ENCODE peak calls at places on chromosomes 2 and 18, in seven cellular contexts. One of them, this sample, is unnamed. For H3K4me1, the result is how much of the 10 kb centered on the place peaks cover.

GRCh38 chr2:241870611-241871537 is 1.3 kb downstream of the RTP5 start:
- DNase-seq in spleen: peak
- DNase-seq in tibial nerve: no peak
- DNase-seq in CD8-positive, alpha-beta T cell: peak
- DNase-seq in A549: no peak
- DNase-seq in H1: no peak
- DNase-seq in left ventricle myocardium inferior: no peak
- DNase-seq in this sample: peak

GRCh38 chr18:10006261-10006903 is 92.6 kb downstream of the VAPA start:
- DNase-seq in H1: no peak
- DNase-seq in CD8-positive, alpha-beta T cell: no peak
- DNase-seq in spleen: no peak
- DNase-seq in left ventricle myocardium inferior: no peak
- DNase-seq in tibial nerve: no peak
- DNase-seq in A549: peak
- DNase-seq in this sample: no peak

GRCh38 chr2:233033672-233034071 is 1.2 kb downstream of the NEU2 start:
- DNase-seq in spleen: peak
- DNase-seq in left ventricle myocardium inferior: no peak
- DNase-seq in H1: no peak
- DNase-seq in CD8-positive, alpha-beta T cell: no peak
- DNase-seq in A549: no peak
- DNase-seq in tibial nerve: no peak
- DNase-seq in this sample: no peak

GRCh38 chr2:41759880-41760279 is 287.9 kb upstream of the PKDCC start:
- DNase-seq in left ventricle myocardium inferior: no peak
- DNase-seq in H1: no peak
- DNase-seq in tibial nerve: no peak
- DNase-seq in A549: no peak
- DNase-seq in CD8-positive, alpha-beta T cell: no peak
- DNase-seq in spleen: no peak
- DNase-seq in this sample: no peak

GRCh38 chr2:118709786-118710185 is 137.7 kb downstream of the EN1 start:
- DNase-seq in H1: no peak
- DNase-seq in left ventricle myocardium inferior: no peak
- DNase-seq in tibial nerve: no peak
- DNase-seq in A549: no peak
- DNase-seq in CD8-positive, alpha-beta T cell: no peak
- DNase-seq in spleen: no peak
- DNase-seq in this sample: no peak

GRCh38 chr2:231926761-231927565 is 767 bp upstream of the NPPC start:
- DNase-seq in tibial nerve: no peak
- DNase-seq in left ventricle myocardium inferior: no peak
- DNase-seq in CD8-positive, alpha-beta T cell: no peak
- DNase-seq in spleen: peak
- DNase-seq in A549: no peak
- DNase-seq in H1: peak
- DNase-seq in this sample: no peak

GRCh38 chr2:7045601-7046590 is 128.7 kb downstream of the RNF144A start:
- DNase-seq in tibial nerve: no peak
- DNase-seq in left ventricle myocardium inferior: no peak
- DNase-seq in CD8-positive, alpha-beta T cell: no peak
- DNase-seq in H1: no peak
- DNase-seq in spleen: no peak
- DNase-seq in A549: no peak
- DNase-seq in this sample: no peak

GRCh38 chr2:11724151-11724550 is 22.3 kb upstream of the LPIN1 start:
- DNase-seq in CD8-positive, alpha-beta T cell: no peak
- DNase-seq in A549: no peak
- DNase-seq in H1: no peak
- DNase-seq in tibial nerve: no peak
- DNase-seq in spleen: no peak
- DNase-seq in left ventricle myocardium inferior: no peak
- DNase-seq in this sample: no peak

GRCh38 chr2:182066439-182067061 is 80.9 kb downstream of the PPP1R1C start:
- DNase-seq in tibial nerve: no peak
- DNase-seq in H1: no peak
- DNase-seq in spleen: no peak
- DNase-seq in left ventricle myocardium inferior: no peak
- DNase-seq in CD8-positive, alpha-beta T cell: no peak
- DNase-seq in A549: no peak
- DNase-seq in this sample: no peak

GRCh38 chr2:9638532-9638931 is 7.7 kb upstream of the YWHAQ start:
- DNase-seq in tibial nerve: peak
- DNase-seq in A549: peak
- DNase-seq in CD8-positive, alpha-beta T cell: no peak
- DNase-seq in spleen: no peak
- DNase-seq in H1: no peak
- DNase-seq in left ventricle myocardium inferior: peak
- DNase-seq in this sample: peak

GRCh38 chr2:58925676-58926081 is 684.6 kb upstream of the FANCL start:
- DNase-seq in spleen: peak
- DNase-seq in H1: no peak
- DNase-seq in tibial nerve: no peak
- DNase-seq in left ventricle myocardium inferior: peak
- DNase-seq in CD8-positive, alpha-beta T cell: no peak
- DNase-seq in A549: no peak
- DNase-seq in this sample: no peak

GRCh38 chr2:129014432-129014831 is 695.8 kb upstream of the HS6ST1 start:
- DNase-seq in H1: no peak
- DNase-seq in tibial nerve: no peak
- DNase-seq in spleen: no peak
- DNase-seq in CD8-positive, alpha-beta T cell: no peak
- DNase-seq in left ventricle myocardium inferior: no peak
- DNase-seq in A549: no peak
- DNase-seq in this sample: no peak
- H3K4me1 ChIP-seq in H1: under half
- H3K4me1 ChIP-seq in tibial nerve: under half
- H3K4me1 ChIP-seq in spleen: under half
- H3K4me1 ChIP-seq in CD8-positive, alpha-beta T cell: under half
- H3K4me1 ChIP-seq in left ventricle myocardium inferior: under half
- H3K4me1 ChIP-seq in A549: under half
- H3K4me1 ChIP-seq in this sample: under half

GRCh38 chr2:103959174-103960125 is 894.5 kb upstream of the POU3F3 start:
- DNase-seq in tibial nerve: no peak
- DNase-seq in A549: peak
- DNase-seq in CD8-positive, alpha-beta T cell: no peak
- DNase-seq in left ventricle myocardium inferior: no peak
- DNase-seq in H1: peak
- DNase-seq in spleen: no peak
- DNase-seq in this sample: no peak
- TF ChIP-seq CTCF in tibial nerve: no peak
- TF ChIP-seq CTCF in A549: peak
- TF ChIP-seq CTCF in CD8-positive, alpha-beta T cell: no peak
- TF ChIP-seq CTCF in left ventricle myocardium inferior: peak
- TF ChIP-seq CTCF in H1: peak
- TF ChIP-seq CTCF in spleen: peak
- TF ChIP-seq CTCF in this sample: peak

GRCh38 chr18:57772387-57772799 is 30.7 kb downstream of the ATP8B1 start:
- DNase-seq in H1: no peak
- DNase-seq in A549: peak
- DNase-seq in tibial nerve: no peak
- DNase-seq in CD8-positive, alpha-beta T cell: no peak
- DNase-seq in spleen: no peak
- DNase-seq in left ventricle myocardium inferior: no peak
- DNase-seq in this sample: no peak

GRCh38 chr18:57775937-57776336 is 27.2 kb downstream of the ATP8B1 start:
- DNase-seq in CD8-positive, alpha-beta T cell: no peak
- DNase-seq in left ventricle myocardium inferior: no peak
- DNase-seq in spleen: no peak
- DNase-seq in tibial nerve: no peak
- DNase-seq in A549: no peak
- DNase-seq in H1: no peak
- DNase-seq in this sample: no peak

GRCh38 chr18:57780318-57781127 is 22.6 kb downstream of the ATP8B1 start:
- DNase-seq in tibial nerve: no peak
- DNase-seq in A549: peak
- DNase-seq in spleen: no peak
- DNase-seq in left ventricle myocardium inferior: no peak
- DNase-seq in H1: no peak
- DNase-seq in CD8-positive, alpha-beta T cell: no peak
- DNase-seq in this sample: peak

GRCh38 chr18:57776767-57777166 is 26.3 kb downstream of the ATP8B1 start:
- DNase-seq in spleen: no peak
- DNase-seq in H1: no peak
- DNase-seq in left ventricle myocardium inferior: no peak
- DNase-seq in A549: no peak
- DNase-seq in tibial nerve: no peak
- DNase-seq in CD8-positive, alpha-beta T cell: no peak
- DNase-seq in this sample: no peak

GRCh38 chr18:57776354-57776753 is 26.8 kb downstream of the ATP8B1 start:
- DNase-seq in H1: no peak
- DNase-seq in tibial nerve: no peak
- DNase-seq in CD8-positive, alpha-beta T cell: no peak
- DNase-seq in left ventricle myocardium inferior: no peak
- DNase-seq in spleen: no peak
- DNase-seq in A549: no peak
- DNase-seq in this sample: no peak
- H3K4me3 ChIP-seq in H1: no peak
- H3K4me3 ChIP-seq in tibial nerve: no peak
- H3K4me3 ChIP-seq in CD8-positive, alpha-beta T cell: no peak
- H3K4me3 ChIP-seq in left ventricle myocardium inferior: no peak
- H3K4me3 ChIP-seq in spleen: no peak
- H3K4me3 ChIP-seq in A549: no peak
- H3K4me3 ChIP-seq in this sample: no peak

GRCh38 chr2:96532641-96533291 is 3.8 kb upstream of the ARID5A start:
- DNase-seq in CD8-positive, alpha-beta T cell: no peak
- DNase-seq in A549: no peak
- DNase-seq in tibial nerve: no peak
- DNase-seq in left ventricle myocardium inferior: no peak
- DNase-seq in spleen: peak
- DNase-seq in H1: no peak
- DNase-seq in this sample: peak

GRCh38 chr2:96534701-96535181 is 1.8 kb upstream of the ARID5A start:
- DNase-seq in H1: no peak
- DNase-seq in spleen: peak
- DNase-seq in tibial nerve: no peak
- DNase-seq in A549: no peak
- DNase-seq in left ventricle myocardium inferior: no peak
- DNase-seq in CD8-positive, alpha-beta T cell: no peak
- DNase-seq in this sample: no peak

GRCh38 chr2:96531872-96532505 is 4.6 kb upstream of the ARID5A start:
- DNase-seq in spleen: peak
- DNase-seq in tibial nerve: peak
- DNase-seq in A549: peak
- DNase-seq in CD8-positive, alpha-beta T cell: peak
- DNase-seq in H1: no peak
- DNase-seq in left ventricle myocardium inferior: peak
- DNase-seq in this sample: peak

GRCh38 chr2:96534131-96534530 is 2.4 kb upstream of the ARID5A start:
- DNase-seq in A549: no peak
- DNase-seq in tibial nerve: no peak
- DNase-seq in CD8-positive, alpha-beta T cell: no peak
- DNase-seq in spleen: no peak
- DNase-seq in H1: no peak
- DNase-seq in left ventricle myocardium inferior: no peak
- DNase-seq in this sample: no peak

GRCh38 chr2:96533292-96534073 is 3.1 kb upstream of the ARID5A start:
- DNase-seq in left ventricle myocardium inferior: peak
- DNase-seq in CD8-positive, alpha-beta T cell: no peak
- DNase-seq in H1: no peak
- DNase-seq in A549: no peak
- DNase-seq in tibial nerve: peak
- DNase-seq in spleen: peak
- DNase-seq in this sample: peak
- H3K4me1 ChIP-seq in left ventricle myocardium inferior: half or more
- H3K4me1 ChIP-seq in CD8-positive, alpha-beta T cell: under half
- H3K4me1 ChIP-seq in H1: under half
- H3K4me1 ChIP-seq in A549: under half
- H3K4me1 ChIP-seq in tibial nerve: half or more
- H3K4me1 ChIP-seq in spleen: half or more
- H3K4me1 ChIP-seq in this sample: half or more

DNA sequence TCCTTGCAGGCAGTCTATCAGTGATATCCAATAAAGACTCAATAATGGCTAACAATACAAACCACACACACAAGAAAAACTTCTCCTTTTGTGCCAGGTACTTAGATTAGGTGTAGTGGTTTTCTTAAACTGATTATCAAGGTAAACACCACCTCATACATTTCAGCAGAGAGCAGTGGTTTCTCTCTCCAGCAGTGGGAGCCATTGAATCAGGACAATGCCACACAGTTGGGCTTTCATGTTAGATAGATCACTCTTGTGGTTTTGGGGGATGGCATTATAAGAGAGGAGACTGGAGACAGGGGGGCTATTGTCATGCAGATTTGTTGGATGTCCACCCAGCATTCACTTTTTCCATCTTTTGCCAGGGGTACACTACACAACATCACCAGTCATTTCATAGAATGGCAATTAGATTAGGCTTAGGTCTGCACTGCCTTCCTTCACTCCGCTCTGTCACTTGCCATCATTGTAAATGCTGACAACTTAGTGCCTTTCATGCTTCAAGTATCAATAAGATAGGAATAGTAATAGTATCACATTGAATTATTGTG is 13.6 kb upstream of the IRS1 start:
- DNase-seq in CD8-positive, alpha-beta T cell: no peak
- DNase-seq in left ventricle myocardium inferior: no peak
- DNase-seq in H1: no peak
- DNase-seq in spleen: no peak
- DNase-seq in A549: no peak
- DNase-seq in tibial nerve: no peak
- DNase-seq in this sample: no peak
- TF ChIP-seq CTCF in CD8-positive, alpha-beta T cell: no peak
- TF ChIP-seq CTCF in left ventricle myocardium inferior: peak
- TF ChIP-seq CTCF in H1: no peak
- TF ChIP-seq CTCF in spleen: no peak
- TF ChIP-seq CTCF in A549: peak
- TF ChIP-seq CTCF in tibial nerve: no peak
- TF ChIP-seq CTCF in this sample: no peak

GRCh38 chr2:127421871-127422618 is 3.8 kb downstream of the PROC start:
- DNase-seq in tibial nerve: no peak
- DNase-seq in CD8-positive, alpha-beta T cell: no peak
- DNase-seq in spleen: no peak
- DNase-seq in left ventricle myocardium inferior: no peak
- DNase-seq in H1: peak
- DNase-seq in A549: no peak
- DNase-seq in this sample: no peak

GRCh38 chr2:127421116-127421800 is 3.0 kb downstream of the PROC start:
- DNase-seq in tibial nerve: no peak
- DNase-seq in left ventricle myocardium inferior: no peak
- DNase-seq in spleen: no peak
- DNase-seq in A549: no peak
- DNase-seq in CD8-positive, alpha-beta T cell: no peak
- DNase-seq in H1: peak
- DNase-seq in this sample: no peak

GRCh38 chr2:127423476-127423840 is 5.2 kb downstream of the PROC start:
- DNase-seq in A549: no peak
- DNase-seq in H1: peak
- DNase-seq in spleen: no peak
- DNase-seq in CD8-positive, alpha-beta T cell: no peak
- DNase-seq in left ventricle myocardium inferior: no peak
- DNase-seq in tibial nerve: no peak
- DNase-seq in this sample: no peak

GRCh38 chr2:127423880-127424279 is 5.7 kb downstream of the PROC start:
- DNase-seq in A549: no peak
- DNase-seq in spleen: no peak
- DNase-seq in left ventricle myocardium inferior: no peak
- DNase-seq in tibial nerve: no peak
- DNase-seq in H1: no peak
- DNase-seq in CD8-positive, alpha-beta T cell: no peak
- DNase-seq in this sample: no peak

GRCh38 chr2:127422631-127423475 is 4.6 kb downstream of the PROC start:
- DNase-seq in CD8-positive, alpha-beta T cell: no peak
- DNase-seq in tibial nerve: no peak
- DNase-seq in H1: peak
- DNase-seq in left ventricle myocardium inferior: no peak
- DNase-seq in A549: no peak
- DNase-seq in spleen: peak
- DNase-seq in this sample: no peak
- H3K4me3 ChIP-seq in CD8-positive, alpha-beta T cell: no peak
- H3K4me3 ChIP-seq in tibial nerve: peak
- H3K4me3 ChIP-seq in H1: peak
- H3K4me3 ChIP-seq in left ventricle myocardium inferior: peak
- H3K4me3 ChIP-seq in A549: peak
- H3K4me3 ChIP-seq in spleen: peak
- H3K4me3 ChIP-seq in this sample: peak

This sample was measured in heart right ventricle.